ENCODE peak calls at places on chromosomes 2 and 18, in four cellular contexts. V is cardiac muscle cell; Z is heart left ventricle; A is CD4-positive, CD25-positive, alpha-beta regulatory T cell. M is an unnamed sample. For H3K9me3, the result is how much of the 10 kb centered on the place peaks cover.

GRCh38 chr2:179444056-179444455 is 179.4 kb upstream of the SESTD1 start:
- DNase-seq in V (peak), Z (no peak), A (no peak), M (no peak)

GRCh38 chr18:23141022-23141999 is 6.0 kb downstream of the CABLES1 start:
- DNase-seq in V (no peak), Z (peak), A (no peak), M (peak)

GRCh38 chr2:10451819-10452218 is 3.7 kb upstream of the ODC1 start:
- DNase-seq in V (no peak), Z (no peak), A (no peak), M (no peak)

GRCh38 chr2:232367016-232367415 is 11.5 kb upstream of the ALPP start:
- DNase-seq in V (no peak), Z (no peak), A (no peak), M (no peak)

GRCh38 chr18:74516271-74517235 is 17.7 kb upstream of the CNDP1 start:
- DNase-seq in V (no peak), Z (no peak), A (no peak), M (peak)

GRCh38 chr18:3498705-3499451 is 48.9 kb downstream of the TGIF1 start:
- DNase-seq in V (peak), Z (peak), A (no peak), M (no peak)

GRCh38 chr2:201419986-201420385 is 31.3 kb downstream of the TRAK2 start:
- DNase-seq in V (no peak), Z (no peak), A (no peak), M (no peak)

GRCh38 chr2:218605438-218605837 is 2.3 kb upstream of the PLCD4 start:
- DNase-seq in V (peak), Z (no peak), A (no peak), M (no peak)

GRCh38 chr2:47288864-47289263 is 114.1 kb upstream of the MSH2 start:
- DNase-seq in V (peak), Z (no peak), A (no peak), M (no peak)

GRCh38 chr2:44582363-44583008 is 220.7 kb downstream of the CAMKMT start:
- DNase-seq in V (peak), Z (no peak), A (no peak), M (no peak)

DNA sequence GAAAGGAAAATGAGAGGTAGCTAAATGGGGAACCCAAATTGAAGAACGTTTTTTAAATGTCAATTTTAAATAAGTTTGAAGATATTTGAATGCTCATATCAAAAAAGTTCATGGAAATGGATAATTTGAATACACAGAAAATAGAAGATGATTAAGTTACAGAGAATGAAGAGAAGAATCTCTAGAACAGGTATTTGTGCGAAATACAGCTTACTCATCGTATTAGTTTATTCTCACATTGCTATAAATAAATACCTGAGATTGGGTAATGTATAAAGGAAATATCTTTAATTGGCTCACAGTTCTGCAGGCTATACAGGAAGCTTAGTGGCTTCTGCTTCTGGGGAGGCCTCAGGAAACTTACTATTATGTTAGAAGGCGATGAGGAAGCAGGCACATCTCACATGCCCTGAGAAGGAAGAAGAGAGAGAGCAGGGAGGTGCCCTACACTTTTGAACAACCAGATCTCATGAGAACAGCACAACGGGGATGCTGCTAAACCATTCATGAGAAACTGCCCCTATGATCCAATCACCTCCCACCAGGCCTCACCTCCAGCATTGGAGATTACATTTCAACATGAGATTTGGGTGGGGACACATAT is 89.7 kb upstream of the DTNA start:
- DNase-seq in V (no peak), Z (no peak), A (no peak), M (no peak)
- H3K9me3 ChIP-seq in V (under half), Z (under half), A (under half), M (under half)

DNA sequence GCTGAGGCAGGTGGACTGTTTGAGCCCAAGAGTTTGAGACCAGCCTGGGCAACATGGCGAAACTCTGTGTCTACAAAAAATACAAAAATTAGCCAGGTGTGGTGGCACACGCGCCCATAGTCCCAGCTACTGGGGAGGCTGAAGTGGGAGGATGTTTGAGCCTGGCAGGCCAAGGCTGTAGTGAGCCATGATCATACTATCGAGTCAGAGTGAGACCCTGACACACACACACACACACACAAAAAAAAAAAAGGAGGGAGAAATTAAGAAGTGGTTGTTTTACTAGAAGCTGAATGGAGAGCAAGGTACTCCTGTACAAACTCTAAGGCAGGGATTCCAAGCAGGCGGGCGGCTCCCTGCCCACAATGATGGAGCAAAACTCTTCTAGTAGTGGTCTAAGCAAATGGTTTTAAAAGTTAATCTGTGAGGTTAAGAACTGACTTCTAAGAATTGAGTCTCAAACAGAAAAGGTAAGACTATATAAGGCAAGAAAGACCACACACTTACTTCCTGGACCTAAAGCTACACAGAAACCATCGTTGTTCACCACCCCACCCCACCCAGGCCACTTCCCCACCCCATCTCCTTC is 2.6 kb downstream of the ANKRD44 start:
- DNase-seq in V (no peak), Z (no peak), A (no peak), M (no peak)
- H3K27ac ChIP-seq in V (no peak), Z (no peak), A (peak), M (peak)

DNA sequence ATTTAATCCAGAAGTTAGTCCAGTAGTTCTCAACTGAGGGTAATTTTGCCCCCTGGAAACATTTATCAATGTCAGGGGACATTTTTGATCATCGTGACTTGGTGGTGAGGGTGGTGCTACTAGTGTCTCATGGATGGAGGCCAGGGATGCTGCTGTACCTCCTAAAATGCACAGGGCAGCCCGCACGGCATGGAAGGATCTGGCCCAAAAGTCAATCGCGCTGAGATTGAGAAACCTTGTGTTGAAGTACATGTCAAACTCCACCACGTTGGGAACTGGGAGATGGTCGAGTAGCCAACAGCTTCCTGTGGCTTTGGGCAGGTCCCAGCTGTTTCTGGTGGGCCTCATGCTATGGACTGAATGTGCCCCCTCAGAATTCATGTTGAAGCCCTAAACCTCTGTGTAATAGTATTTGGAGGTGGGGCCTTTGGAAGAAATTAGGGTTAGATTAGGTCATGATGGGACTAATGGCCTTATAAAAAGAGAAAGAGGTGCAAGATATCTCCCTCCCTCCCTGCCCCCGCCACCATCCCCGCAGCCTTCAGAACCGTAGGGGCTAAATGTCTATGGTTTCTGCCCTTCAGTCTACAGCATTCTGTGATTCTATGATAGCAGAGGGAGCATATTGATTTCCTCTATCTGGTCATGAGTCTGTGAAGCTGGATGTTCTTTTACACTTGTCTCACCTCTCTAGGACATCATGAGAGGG is 259.7 kb downstream of the MYCN start:
- DNase-seq in V (no peak), Z (no peak), A (no peak), M (no peak)
- H3K9me3 ChIP-seq in V (under half), Z (under half), A (under half), M (under half)

DNA sequence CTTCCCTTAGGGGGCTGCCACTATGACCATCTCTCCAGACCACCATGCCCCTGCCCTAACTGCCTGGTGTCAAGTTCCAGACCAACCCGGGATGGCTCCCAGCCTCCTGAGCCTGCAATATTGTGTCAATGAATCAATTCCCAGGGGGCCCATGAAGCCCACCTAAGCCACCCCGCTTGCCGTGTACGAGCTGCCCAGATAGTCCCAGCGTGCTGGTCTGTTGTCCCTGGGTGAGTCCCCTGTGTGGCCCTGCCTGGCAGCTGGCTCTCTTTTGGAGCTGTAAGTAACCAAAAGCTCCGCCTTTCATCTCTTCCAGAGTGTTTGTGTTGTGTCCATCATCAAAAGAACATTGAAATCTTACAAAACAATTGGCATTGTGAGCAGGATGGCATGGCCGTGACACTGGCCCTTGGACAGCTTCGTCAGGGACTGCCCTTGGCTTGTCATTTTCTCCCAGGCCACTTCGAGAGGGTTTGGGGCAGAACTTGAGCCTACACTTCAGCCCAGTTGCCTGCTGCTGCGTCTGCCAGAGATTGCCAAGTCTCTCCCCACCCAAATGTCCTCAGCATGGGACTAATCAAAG is 11.3 kb upstream of the MAL start:
- DNase-seq in V (no peak), Z (no peak), A (no peak), M (no peak)
- H3K27ac ChIP-seq in V (no peak), Z (no peak), A (no peak), M (no peak)

DNA sequence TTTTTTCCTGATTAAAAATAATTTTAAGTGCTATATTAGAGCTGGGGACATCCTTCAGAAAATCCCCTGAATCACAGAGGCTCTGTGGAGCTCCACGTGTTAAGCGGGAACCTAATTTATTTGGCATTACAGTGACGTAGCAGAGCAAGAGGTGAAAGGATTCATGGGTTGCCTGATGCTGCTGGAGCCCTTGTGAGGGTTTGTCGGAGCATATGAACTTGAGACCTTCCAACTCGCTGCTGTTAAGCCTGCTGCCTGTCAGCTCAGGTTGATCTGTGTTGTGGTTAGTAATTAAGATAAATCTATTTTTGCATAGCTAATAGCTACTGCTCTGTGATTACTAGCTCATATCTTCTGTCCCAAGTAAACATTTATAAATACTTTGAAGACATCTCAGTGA is 438.8 kb downstream of the PTPRM start:
- DNase-seq in V (no peak), Z (no peak), A (no peak), M (no peak)
- H3K9me3 ChIP-seq in V (under half), Z (under half), A (under half), M (under half)

GRCh38 chr2:108607706-108608301 is 73.5 kb downstream of the LIMS1 start:
- DNase-seq in V (peak), Z (peak), A (peak), M (no peak)
- H3K27ac ChIP-seq in V (no peak), Z (no peak), A (no peak), M (no peak)

GRCh38 chr18:80050797-80051196 is 16.6 kb downstream of the RBFA start:
- DNase-seq in V (no peak), Z (no peak), A (no peak), M (no peak)
- H3K9me3 ChIP-seq in V (under half), Z (under half), A (under half), M (under half)

GRCh38 chr2:39511786-39512433 is 74.8 kb upstream of the MAP4K3 start:
- DNase-seq in V (no peak), Z (peak), A (no peak), M (no peak)

GRCh38 chr2:39513641-39514094 is 76.6 kb upstream of the MAP4K3 start:
- DNase-seq in V (peak), Z (peak), A (no peak), M (peak)

GRCh38 chr2:39512941-39513340 is 75.9 kb upstream of the MAP4K3 start:
- DNase-seq in V (no peak), Z (no peak), A (no peak), M (no peak)

GRCh38 chr2:39511219-39511785 is 74.2 kb upstream of the MAP4K3 start:
- DNase-seq in V (peak), Z (peak), A (no peak), M (no peak)

DNA sequence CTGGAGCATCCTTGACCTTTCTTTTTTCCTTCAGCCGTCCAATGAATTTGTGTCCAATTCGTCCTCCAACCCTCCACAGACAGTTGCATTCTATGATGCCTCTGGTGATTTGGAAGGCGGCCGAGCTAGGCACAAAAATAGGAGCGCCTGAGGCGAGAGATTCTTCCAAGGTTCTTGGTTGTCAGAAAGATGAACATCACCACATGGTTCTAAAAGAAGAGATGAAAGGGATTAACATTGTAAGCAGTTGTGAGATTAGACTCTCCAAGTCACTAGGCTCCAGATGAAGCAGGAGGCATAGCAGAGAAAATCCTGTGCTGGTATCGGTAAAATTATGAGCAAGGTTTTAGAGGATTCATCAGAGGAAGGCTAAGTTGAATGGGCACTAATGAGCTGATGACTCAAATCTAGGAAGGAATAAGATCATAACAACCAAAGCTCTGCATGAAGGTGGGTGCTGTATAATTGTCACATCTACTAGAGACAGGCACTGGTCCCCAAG is 75.4 kb upstream of the MAP4K3 start:
- DNase-seq in V (no peak), Z (peak), A (no peak), M (no peak)
- H3K27ac ChIP-seq in V (peak), Z (peak), A (no peak), M (peak)

GRCh38 chr18:34892379-34892778 is 148.8 kb upstream of the MAPRE2 start:
- DNase-seq in V (no peak), Z (no peak), A (no peak), M (peak)
- H3K9me3 ChIP-seq in V (under half), Z (under half), A (under half), M (under half)

GRCh38 chr2:236166781-236167296 is 1.3 kb downstream of the GBX2 start:
- DNase-seq in V (no peak), Z (no peak), A (no peak), M (no peak)
- H3K27ac ChIP-seq in V (no peak), Z (no peak), A (no peak), M (no peak)

M was measured in left lung.